ENCODE peak calls at places on chromosome 9, in four cellular contexts. One of them, this sample, is unnamed.

GRCh38 chr9:110875275-110875674 is 163.0 kb downstream of the LPAR1 start:
- DNase-seq in K562: no peak
- DNase-seq in A549: no peak
- DNase-seq in HepG2: no peak
- DNase-seq in this sample: no peak

GRCh38 chr9:97046228-97046627 is 7.3 kb upstream of the CTSV start:
- DNase-seq in HepG2: peak
- DNase-seq in A549: peak
- DNase-seq in K562: no peak
- DNase-seq in this sample: peak

GRCh38 chr9:93184439-93185221 is 691 bp downstream of the WNK2 start:
- DNase-seq in K562: no peak
- DNase-seq in A549: no peak
- DNase-seq in HepG2: no peak
- DNase-seq in this sample: no peak

GRCh38 chr9:7216004-7216821 is 458.4 kb downstream of the KDM4C start:
- DNase-seq in K562: no peak
- DNase-seq in HepG2: peak
- DNase-seq in A549: peak
- DNase-seq in this sample: peak

GRCh38 chr9:114238471-114238870 is 83.1 kb downstream of the COL27A1 start:
- DNase-seq in A549: no peak
- DNase-seq in HepG2: no peak
- DNase-seq in K562: no peak
- DNase-seq in this sample: no peak

GRCh38 chr9:136722093-136722968 is 10.0 kb downstream of the DIPK1B start:
- DNase-seq in HepG2: no peak
- DNase-seq in K562: no peak
- DNase-seq in A549: no peak
- DNase-seq in this sample: no peak

GRCh38 chr9:121350993-121351561 is 19.0 kb downstream of the STOM start:
- DNase-seq in HepG2: no peak
- DNase-seq in A549: peak
- DNase-seq in K562: no peak
- DNase-seq in this sample: peak

GRCh38 chr9:94656190-94656589 is 16.9 kb upstream of the FBP1 start:
- DNase-seq in HepG2: no peak
- DNase-seq in A549: no peak
- DNase-seq in K562: no peak
- DNase-seq in this sample: no peak

GRCh38 chr9:120252248-120252647 is 327.7 kb downstream of the CDK5RAP2 start:
- DNase-seq in A549: no peak
- DNase-seq in HepG2: no peak
- DNase-seq in K562: no peak
- DNase-seq in this sample: no peak
- TF ChIP-seq MAZ in A549: no peak
- TF ChIP-seq MAZ in HepG2: no peak
- TF ChIP-seq MAZ in K562: no peak
- TF ChIP-seq MAZ in this sample: no peak

DNA sequence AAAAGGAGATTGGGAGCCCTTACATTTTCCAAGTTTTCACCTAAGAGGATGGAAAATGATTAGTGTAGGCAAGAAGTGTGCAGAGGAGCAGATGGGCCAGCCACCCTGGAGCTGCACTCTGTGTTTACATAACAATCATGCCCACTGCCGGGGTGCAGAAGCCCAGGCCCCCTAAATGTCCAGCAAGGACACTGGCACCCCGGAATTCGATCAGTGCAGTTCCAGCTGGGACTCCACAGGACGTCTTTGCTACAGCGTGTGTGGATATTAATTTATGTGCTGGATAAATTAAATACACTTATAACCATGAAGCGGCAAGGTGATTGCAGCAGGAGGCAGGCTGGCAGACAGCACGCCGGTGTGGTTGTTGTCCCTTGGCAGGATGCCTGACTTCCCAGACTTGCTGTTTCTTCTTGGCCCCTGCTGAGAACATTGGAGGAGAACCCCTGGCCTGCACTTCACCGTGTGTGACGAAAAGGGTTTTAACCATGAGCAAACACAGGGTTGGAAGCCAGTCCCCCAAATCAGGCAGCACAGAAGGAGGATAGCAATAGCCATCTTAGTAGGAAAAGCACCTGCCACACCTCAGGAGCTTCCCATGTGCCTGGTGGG is 73.7 kb downstream of the GADD45G start:
- DNase-seq in A549: no peak
- DNase-seq in HepG2: no peak
- DNase-seq in K562: no peak
- DNase-seq in this sample: no peak
- TF ChIP-seq MAZ in A549: no peak
- TF ChIP-seq MAZ in HepG2: no peak
- TF ChIP-seq MAZ in K562: no peak
- TF ChIP-seq MAZ in this sample: no peak

DNA sequence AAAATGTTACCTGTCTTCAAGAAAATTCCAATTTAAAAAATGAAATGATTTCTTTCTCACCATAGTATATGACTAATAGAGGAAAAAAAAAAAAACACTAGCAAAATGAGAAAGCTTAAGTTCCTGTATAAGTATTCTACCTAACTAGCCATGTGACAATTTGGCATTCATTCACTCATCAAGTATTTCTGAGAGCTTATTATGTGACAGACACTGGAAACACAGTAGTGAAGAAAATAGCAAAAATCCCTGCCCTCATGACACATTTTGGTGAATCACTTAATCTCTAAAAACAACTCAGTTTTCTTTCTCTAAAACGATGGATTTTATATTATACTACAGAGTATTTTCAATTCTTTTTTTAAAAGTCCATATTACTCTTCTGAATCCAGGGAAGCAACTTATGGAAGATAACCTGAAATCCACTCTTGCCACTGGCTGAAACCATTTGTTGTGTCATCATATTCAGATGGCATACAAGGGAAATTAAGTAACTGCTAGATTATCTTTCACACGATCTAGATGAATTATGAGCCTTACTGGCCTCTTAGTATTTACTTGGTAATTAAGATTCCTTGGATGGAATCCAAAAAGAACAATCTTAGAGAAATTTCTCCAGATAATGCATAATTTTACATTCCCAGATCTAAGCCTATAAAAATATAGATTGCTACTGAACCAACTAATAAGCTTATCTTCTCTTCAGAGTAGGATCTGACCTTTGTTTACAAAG is 5.5 kb downstream of the PTBP3 start:
- DNase-seq in HepG2: no peak
- DNase-seq in A549: no peak
- DNase-seq in K562: no peak
- DNase-seq in this sample: no peak
- TF ChIP-seq MAZ in HepG2: no peak
- TF ChIP-seq MAZ in A549: no peak
- TF ChIP-seq MAZ in K562: no peak
- TF ChIP-seq MAZ in this sample: no peak

GRCh38 chr9:19440376-19440775 is 31.6 kb downstream of the ACER2 start:
- DNase-seq in A549: no peak
- DNase-seq in HepG2: no peak
- DNase-seq in K562: no peak
- DNase-seq in this sample: no peak

GRCh38 chr9:19445452-19445851 is 36.6 kb downstream of the ACER2 start:
- DNase-seq in K562: no peak
- DNase-seq in A549: no peak
- DNase-seq in HepG2: no peak
- DNase-seq in this sample: no peak

GRCh38 chr9:19440823-19441580 is 32.2 kb downstream of the ACER2 start:
- DNase-seq in K562: no peak
- DNase-seq in HepG2: no peak
- DNase-seq in A549: no peak
- DNase-seq in this sample: no peak

GRCh38 chr9:19442240-19442639 is 33.4 kb downstream of the ACER2 start:
- DNase-seq in A549: no peak
- DNase-seq in HepG2: no peak
- DNase-seq in K562: no peak
- DNase-seq in this sample: no peak

DNA sequence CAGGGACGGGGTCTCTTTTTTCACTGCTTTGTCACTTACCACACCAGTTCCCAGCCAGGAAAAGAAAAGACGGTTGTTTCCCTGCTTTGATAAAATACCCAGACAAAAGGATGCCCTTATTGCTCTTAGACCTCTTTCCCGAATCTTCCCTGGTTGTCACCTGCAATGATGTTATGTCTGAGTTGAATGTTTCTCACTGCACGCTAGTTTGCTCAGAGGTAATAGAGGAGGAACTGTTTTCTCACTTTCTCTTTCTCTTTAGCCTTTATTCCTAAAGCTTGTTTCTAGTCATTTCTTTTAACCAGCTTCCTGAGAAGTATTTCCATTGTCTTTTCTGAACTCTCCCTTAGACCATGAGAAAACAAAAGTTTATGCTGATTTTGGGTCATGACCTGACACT is 32.9 kb downstream of the ACER2 start:
- DNase-seq in K562: no peak
- DNase-seq in HepG2: no peak
- DNase-seq in A549: no peak
- DNase-seq in this sample: no peak
- TF ChIP-seq MAZ in K562: no peak
- TF ChIP-seq MAZ in HepG2: no peak
- TF ChIP-seq MAZ in A549: no peak
- TF ChIP-seq MAZ in this sample: no peak

DNA sequence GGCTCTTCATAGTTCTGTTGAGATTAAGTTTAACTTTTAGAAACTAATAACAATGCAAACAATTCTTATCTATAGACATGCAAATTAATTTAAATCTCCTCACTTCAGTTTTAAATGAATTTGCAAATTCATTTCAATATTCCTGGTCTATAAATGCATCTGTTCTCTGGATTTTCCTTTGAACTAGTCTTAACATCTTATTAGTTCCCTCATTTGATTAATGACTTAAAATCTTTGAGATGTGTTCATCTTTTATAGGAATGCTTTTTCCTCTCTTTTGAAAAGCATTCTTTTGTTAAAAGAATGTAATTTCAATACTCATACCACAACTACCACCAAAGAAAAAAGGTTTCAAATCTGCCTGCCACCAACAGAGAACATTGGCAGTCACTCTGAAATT is 169.4 kb downstream of the RASEF start:
- DNase-seq in A549: no peak
- DNase-seq in HepG2: no peak
- DNase-seq in K562: no peak
- DNase-seq in this sample: no peak
- TF ChIP-seq MAZ in A549: no peak
- TF ChIP-seq MAZ in HepG2: no peak
- TF ChIP-seq MAZ in K562: no peak
- TF ChIP-seq MAZ in this sample: no peak

GRCh38 chr9:125593581-125593980 is 113.4 kb downstream of the MAPKAP1 start:
- DNase-seq in A549: no peak
- DNase-seq in K562: no peak
- DNase-seq in HepG2: no peak
- DNase-seq in this sample: no peak
- TF ChIP-seq MAZ in A549: no peak
- TF ChIP-seq MAZ in K562: no peak
- TF ChIP-seq MAZ in HepG2: no peak
- TF ChIP-seq MAZ in this sample: no peak

DNA sequence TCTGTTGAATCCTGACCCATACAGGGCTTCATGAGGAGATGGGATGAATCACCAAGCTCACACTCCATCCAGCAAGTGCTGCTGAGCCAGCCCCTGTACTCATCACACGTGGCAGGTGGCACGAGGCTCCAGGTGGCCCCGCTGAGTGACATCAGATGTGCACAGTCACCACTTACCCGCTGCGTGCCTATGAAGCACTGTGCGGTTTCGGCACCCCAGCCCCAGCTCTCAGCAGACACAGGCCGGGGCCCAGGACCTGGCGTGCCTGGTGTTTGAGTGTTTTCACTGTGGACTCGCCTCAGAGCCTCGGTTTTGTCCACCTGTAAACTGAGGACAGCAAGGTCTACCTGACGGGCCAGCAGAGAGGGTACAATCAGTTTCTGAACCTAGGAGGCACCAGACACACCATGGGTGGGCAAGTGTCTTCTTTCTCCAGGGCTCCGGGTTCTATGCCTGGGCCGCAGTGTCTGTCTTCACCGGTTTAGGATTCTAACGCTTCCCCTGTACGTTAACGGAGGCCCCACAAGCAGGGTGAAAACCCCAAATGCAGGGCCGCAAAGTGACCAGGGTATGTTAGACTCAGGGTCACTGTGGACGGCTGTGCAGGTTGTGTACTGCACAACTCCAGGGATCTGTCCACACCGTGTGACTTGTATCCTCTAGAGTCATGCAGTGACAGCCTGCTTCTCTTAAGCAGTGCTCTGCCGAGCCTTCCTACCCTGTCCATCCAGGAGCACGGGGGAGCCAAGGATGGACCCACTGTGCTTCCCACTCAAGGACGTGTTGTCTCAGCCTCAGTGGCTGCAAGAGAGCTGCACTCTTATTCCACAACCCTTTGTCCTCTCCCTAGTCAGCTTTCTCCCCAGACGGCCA is 44.3 kb upstream of the COL5A1 start:
- DNase-seq in HepG2: no peak
- DNase-seq in A549: peak
- DNase-seq in K562: no peak
- DNase-seq in this sample: peak
- TF ChIP-seq MAZ in HepG2: no peak
- TF ChIP-seq MAZ in A549: no peak
- TF ChIP-seq MAZ in K562: no peak
- TF ChIP-seq MAZ in this sample: no peak

This sample was measured in IMR-90.